ENCODE peak calls at places on chromosomes 16 and 17, in seven cellular contexts. S, O, F, G, I, D and W are unnamed samples.

GRCh38 chr16:9192746-9193145 is 101.3 kb downstream of the HAPSTR1 start:
- DNase-seq in S (no peak), O (no peak), F (no peak), G (no peak), I (no peak), D (no peak), W (peak; percentile 2)

GRCh38 chr16:20976568-20976967 is 76.0 kb downstream of the LYRM1 start:
- DNase-seq in S (no peak), O (no peak), F (no peak), G (no peak), I (no peak), D (no peak), W (no peak)

GRCh38 chr16:66026211-66026610 is 340.3 kb upstream of the CDH5 start:
- DNase-seq in S (no peak), O (no peak), F (no peak), G (no peak), I (no peak), D (no peak), W (peak; percentile 33)

GRCh38 chr17:364308-364707 is 11.7 kb upstream of the RPH3AL start:
- DNase-seq in S (no peak), O (no peak), F (no peak), G (no peak), I (no peak), D (no peak), W (no peak)

GRCh38 chr17:63446981-63447687 is 1.0 kb upstream of the CYB561 start:
- DNase-seq in S (no peak), O (no peak), F (no peak), G (no peak), I (no peak), D (peak; percentile 7), W (no peak)

GRCh38 chr16:54397190-54397835 is 110.7 kb upstream of the IRX3 start:
- DNase-seq in S (no peak), O (peak; percentile 79), F (no peak), G (no peak), I (no peak), D (no peak), W (no peak)

GRCh38 chr17:78995761-78996451 is 13.7 kb downstream of the CANT1 start:
- DNase-seq in S (no peak), O (no peak), F (no peak), G (no peak), I (no peak), D (no peak), W (no peak)

GRCh38 chr17:81052199-81052997 is 17.4 kb downstream of the BAIAP2 start:
- DNase-seq in S (no peak), O (no peak), F (no peak), G (no peak), I (no peak), D (no peak), W (no peak)

GRCh38 chr17:72466199-72466598 is 345.4 kb downstream of the SOX9 start:
- DNase-seq in S (peak; percentile 87), O (peak; percentile 68), F (peak; percentile 51), G (peak; percentile 95), I (no peak), D (no peak), W (peak; percentile 98)

DNA sequence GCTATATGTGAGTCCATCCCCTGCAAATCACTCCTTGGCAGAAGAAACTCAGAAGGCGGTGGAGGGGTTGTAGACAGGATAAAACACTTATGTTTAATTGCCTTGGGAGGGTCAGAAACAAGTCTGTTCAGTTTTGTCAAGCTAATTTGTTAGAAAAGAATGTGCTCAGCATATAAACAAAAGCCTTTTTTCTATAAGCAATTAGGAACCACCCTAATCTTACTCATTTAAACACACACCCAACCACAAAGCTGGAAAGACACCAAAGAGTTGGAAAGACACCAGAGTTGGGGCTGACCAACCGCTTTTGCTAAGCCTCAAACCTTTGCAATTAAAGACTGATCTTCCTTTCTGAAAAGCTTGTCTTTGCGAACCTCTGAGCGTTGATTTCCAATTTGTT is 439.2 kb upstream of the ERCC4 start:
- DNase-seq in S (no peak), O (no peak), F (no peak), G (peak; percentile 72), I (no peak), D (no peak), W (peak; percentile 16)
- TF ChIP-seq CTCF in S (no peak), O (no peak), F (no peak), G (no peak), I (no peak), D (no peak), W (no peak)

GRCh38 chr17:28549274-28550132 is 2.9 kb downstream of the UNC119 start:
- DNase-seq in S (no peak), O (no peak), F (no peak), G (no peak), I (no peak), D (peak; percentile 30), W (no peak)
- H3K4me3 ChIP-seq in S (no peak overlapping the region), O (no peak overlapping the region), F (no peak overlapping the region), G (no peak overlapping the region), I (no peak overlapping the region), D (no peak overlapping the region), W (no peak overlapping the region)

DNA sequence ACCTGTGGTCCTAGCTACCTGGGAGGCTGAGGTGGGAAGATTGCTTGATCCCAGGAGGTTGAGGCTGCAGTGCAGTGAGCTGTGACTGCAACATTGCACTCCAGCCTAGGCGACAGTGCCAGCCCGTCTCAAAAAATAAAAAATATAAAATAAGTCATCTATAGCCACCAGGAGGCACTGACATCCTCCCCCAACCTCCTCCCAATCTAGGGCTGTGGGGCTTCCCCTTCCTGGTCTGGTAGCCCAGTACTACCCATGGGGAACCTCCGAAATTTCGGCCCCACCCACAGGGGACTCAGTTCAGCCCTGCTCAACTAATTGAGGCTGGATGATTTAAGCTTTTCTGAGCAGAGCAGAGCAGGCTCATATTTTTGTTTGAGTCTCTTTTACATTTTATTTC is 3.2 kb downstream of the ZSCAN10 start:
- DNase-seq in S (peak; percentile 63), O (no peak), F (no peak), G (no peak), I (no peak), D (peak; percentile 37), W (no peak)
- TF ChIP-seq CTCF in S (peak; percentile 19), O (peak; percentile 10), F (peak; percentile 21), G (peak; percentile 37), I (peak; percentile 26), D (peak; percentile 60), W (no peak)

DNA sequence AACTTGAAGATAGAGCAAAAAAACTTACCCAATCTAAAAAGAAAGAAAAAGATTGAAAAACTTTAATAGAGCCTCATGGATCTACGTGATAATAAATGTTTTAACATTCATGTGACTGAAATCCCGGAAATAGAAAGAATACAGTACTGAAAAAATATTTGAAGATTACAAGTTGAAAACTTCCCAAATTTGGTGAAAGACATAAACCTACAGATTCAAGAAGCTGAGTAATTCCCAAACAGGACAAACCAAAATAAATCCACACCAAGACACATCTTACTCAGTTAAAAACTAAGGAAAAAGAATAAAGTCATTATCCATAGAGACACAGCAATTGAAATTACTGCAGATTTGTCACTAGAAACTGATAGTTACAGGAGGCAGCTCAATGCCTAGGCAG is 121.8 kb upstream of the NUDT7 start:
- DNase-seq in S (no peak), O (no peak), F (no peak), G (no peak), I (no peak), D (no peak), W (no peak)
- H3K4me3 ChIP-seq in S (no peak overlapping the region), O (no peak overlapping the region), F (no peak overlapping the region), G (no peak overlapping the region), I (no peak overlapping the region), D (no peak overlapping the region), W (no peak overlapping the region)

DNA sequence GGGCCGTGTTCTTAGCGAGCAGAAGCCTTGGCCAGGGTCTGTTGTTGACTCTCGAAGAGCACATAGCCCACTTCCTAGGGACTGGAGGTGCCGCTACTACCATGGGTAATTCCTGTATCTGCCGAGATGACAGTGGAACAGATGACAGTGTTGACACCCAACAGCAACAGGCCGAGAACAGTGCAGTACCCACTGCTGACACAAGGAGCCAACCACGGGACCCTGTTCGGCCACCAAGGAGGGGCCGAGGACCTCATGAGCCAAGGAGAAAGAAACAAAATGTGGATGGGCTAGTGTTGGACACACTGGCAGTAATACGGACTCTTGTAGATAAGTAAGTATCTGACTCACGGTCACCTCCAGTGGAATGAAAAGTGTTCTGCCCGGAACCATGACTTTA is 18.5 kb downstream of the RSPRY1 start:
- DNase-seq in S (no peak), O (no peak), F (no peak), G (no peak), I (no peak), D (no peak), W (no peak)
- TF ChIP-seq CTCF in S (no peak), O (no peak), F (no peak), G (no peak), I (no peak), D (no peak), W (peak; percentile 12)

DNA sequence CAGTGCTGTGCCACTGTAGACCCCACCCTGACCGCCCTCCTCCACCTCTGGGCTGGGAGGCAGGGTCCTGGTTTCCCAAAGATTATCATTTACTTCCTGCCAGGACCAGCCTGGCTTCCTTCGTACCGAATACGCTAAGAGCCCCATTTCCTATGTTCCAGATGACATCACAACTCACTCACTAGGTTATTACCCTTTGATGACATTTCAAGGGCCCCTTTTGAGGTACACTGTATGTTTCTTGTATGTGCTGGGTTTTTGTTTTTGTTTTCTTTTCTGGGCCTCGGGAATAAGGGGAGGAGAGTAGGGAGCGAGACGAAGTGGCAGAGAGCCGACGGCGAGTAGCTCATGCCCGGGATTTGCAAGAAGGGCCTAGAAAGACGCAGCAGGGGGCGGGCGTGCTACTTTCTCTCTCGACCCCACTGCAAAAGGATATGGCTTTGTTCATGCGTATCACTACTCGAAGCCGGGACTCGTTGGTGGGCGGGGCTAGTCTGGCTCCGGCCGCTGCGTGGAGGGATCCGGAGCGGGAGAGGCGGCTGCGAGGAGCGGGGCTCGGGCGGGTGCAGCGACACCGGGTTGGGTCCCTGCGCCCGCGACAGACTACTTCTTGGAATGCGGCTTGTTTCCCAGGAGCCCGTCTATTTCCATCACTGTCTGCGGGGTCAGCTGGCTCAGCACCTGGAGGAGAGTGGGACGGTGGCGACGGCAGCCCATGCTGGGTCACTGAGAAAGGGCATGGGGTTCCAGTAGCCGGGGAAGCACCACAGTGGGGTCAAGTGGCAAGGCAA is 6.6 kb upstream of the RNF227 start:
- DNase-seq in S (no peak), O (peak; percentile 80), F (no peak), G (no peak), I (peak; percentile 90), D (peak; percentile 73), W (peak; percentile 69)
- H3K4me3 ChIP-seq in S (no peak overlapping the region), O (peak overlapping the region; percentile 37), F (peak overlapping the region; percentile 47), G (peak overlapping the region; percentile 35), I (peak overlapping the region; percentile 64), D (peak overlapping the region; percentile 64), W (peak overlapping the region; percentile 40)